ENCODE peak calls at places on chromosomes 7 and 10, in four cellular contexts. Q, U, H and E are unnamed samples.

GRCh38 chr7:129517931-129518330 is 15.6 kb downstream of the SMKR1 start:
- DNase-seq in Q (no peak), U (no peak), H (no peak), E (no peak)

GRCh38 chr7:16851829-16852228 is 30.0 kb downstream of the AGR3 start:
- DNase-seq in Q (no peak), U (peak; percentile 15), H (no peak), E (no peak)

GRCh38 chr10:46106410-46107255 is 60.6 kb upstream of the MSMB start:
- DNase-seq in Q (peak; percentile 60), U (peak; percentile 44), H (no peak), E (peak; percentile 46)

GRCh38 chr10:91707236-91707635 is 74.4 kb upstream of the PPP1R3C start:
- DNase-seq in Q (no peak), U (no peak), H (no peak), E (no peak)

GRCh38 chr7:52758337-52758736 is 277.1 kb upstream of the POM121L12 start:
- DNase-seq in Q (no peak), U (no peak), H (no peak), E (no peak)

GRCh38 chr10:35025916-35026315 is 64.2 kb downstream of the CUL2 start:
- DNase-seq in Q (no peak), U (no peak), H (no peak), E (no peak)

GRCh38 chr7:17626215-17626614 is 314.1 kb downstream of the SNX13 start:
- DNase-seq in Q (no peak), U (no peak), H (no peak), E (no peak)

GRCh38 chr10:96720422-96721206 is at the start of gene PIK3AP1:
- DNase-seq in Q (peak; percentile 26), U (peak; percentile 47), H (peak; percentile 16), E (peak; percentile 67)

GRCh38 chr10:126663328-126663727 is 7.2 kb downstream of the C10orf90 start:
- DNase-seq in Q (no peak), U (no peak), H (no peak), E (peak; percentile 11)

GRCh38 chr7:158472631-158473030 is 115.0 kb downstream of the PTPRN2 start:
- DNase-seq in Q (no peak), U (no peak), H (no peak), E (no peak)

GRCh38 chr10:72152286-72152685 is 63.5 kb upstream of the ANAPC16 start:
- DNase-seq in Q (no peak), U (no peak), H (no peak), E (no peak)

GRCh38 chr10:47454294-47455058 is 29.4 kb downstream of the ANXA8 start:
- DNase-seq in Q (no peak), U (no peak), H (no peak), E (no peak)

GRCh38 chr10:73251683-73252444 is 580 bp downstream of the MRPS16 start:
- DNase-seq in Q (no peak), U (no peak), H (no peak), E (no peak)

GRCh38 chr7:28984631-28985030 is 26.5 kb upstream of the TRIL start:
- DNase-seq in Q (peak; percentile 64), U (peak; percentile 26), H (no peak), E (no peak)

GRCh38 chr7:18573410-18574234 is 78.1 kb downstream of the HDAC9 start:
- DNase-seq in Q (no peak), U (no peak), H (no peak), E (no peak)

GRCh38 chr7:135773451-135773850 is 24.8 kb upstream of the FAM180A start:
- DNase-seq in Q (peak; percentile 65), U (no peak), H (no peak), E (no peak)

GRCh38 chr7:81937091-81937490 is 167.2 kb upstream of the HGF start:
- DNase-seq in Q (no peak), U (no peak), H (no peak), E (no peak)

GRCh38 chr7:151104411-151105235 is 18.3 kb downstream of the AGAP3 start:
- DNase-seq in Q (no peak), U (no peak), H (no peak), E (no peak)

GRCh38 chr10:48332166-48332870 is 25.8 kb downstream of the MAPK8 start:
- DNase-seq in Q (no peak), U (no peak), H (no peak), E (no peak)

GRCh38 chr7:92955081-92955480 is 118.7 kb upstream of the CDK6 start:
- DNase-seq in Q (no peak), U (no peak), H (no peak), E (no peak)

GRCh38 chr7:47193003-47193402 is 388.9 kb downstream of the TNS3 start:
- DNase-seq in Q (no peak), U (no peak), H (no peak), E (no peak)

GRCh38 chr10:101843032-101843991 is at the start of gene KCNIP2:
- DNase-seq in Q (peak; percentile 74), U (no peak), H (peak; percentile 35), E (no peak)

GRCh38 chr10:70324341-70324861 is 40.6 kb upstream of the NPFFR1 start:
- DNase-seq in Q (no peak), U (no peak), H (no peak), E (peak; percentile 32)

GRCh38 chr10:91689731-91690168 is 56.9 kb upstream of the PPP1R3C start:
- DNase-seq in Q (no peak), U (no peak), H (no peak), E (no peak)

GRCh38 chr7:8441106-8441590 is 7.7 kb downstream of the NXPH1 start:
- DNase-seq in Q (no peak), U (no peak), H (no peak), E (no peak)

GRCh38 chr10:5776881-5777197 is 36.4 kb downstream of the GDI2 start:
- DNase-seq in Q (no peak), U (no peak), H (no peak), E (no peak)

GRCh38 chr10:13338337-13339128 is 9.6 kb downstream of the SEPHS1 start:
- DNase-seq in Q (no peak), U (no peak), H (no peak), E (no peak)